ENCODE peak calls at places on chromosome 12, in five cellular contexts. R is substantia nigra, D is fibroblast of the aortic adventitia, P is HS-5, H is AG04450. Z is an unnamed sample.

GRCh38 chr12:48695859-48696258 is 13.8 kb upstream of the KANSL2 start:
- DNase-seq in R (no peak), D (no peak), P (no peak), H (no peak), Z (no peak)

GRCh38 chr12:102425109-102426009 is 55.0 kb downstream of the IGF1 start:
- DNase-seq in R (no peak), D (peak), H (no peak), P (no peak), Z (no peak)

GRCh38 chr12:20212658-20213387 is 155.5 kb upstream of the PDE3A start:
- DNase-seq in D (peak), R (peak), H (peak), P (peak), Z (peak)

GRCh38 chr12:42326466-42327226 is 679 bp downstream of the PPHLN1 start:
- DNase-seq in R (no peak), D (peak), H (no peak), P (peak), Z (no peak)

GRCh38 chr12:58069268-58069967 is 128.1 kb downstream of the ATP23 start:
- DNase-seq in R (no peak), P (no peak), H (peak), D (peak), Z (no peak)

GRCh38 chr12:51823875-51824565 is 24.5 kb downstream of the FIGNL2 start:
- DNase-seq in D (peak), R (peak), H (peak), P (peak), Z (peak)

GRCh38 chr12:130336723-130337475 is 788 bp upstream of the PIWIL1 start:
- DNase-seq in P (no peak), R (no peak), H (no peak), D (no peak), Z (no peak)

GRCh38 chr12:94172031-94172430 is 23.7 kb downstream of the PLXNC1 start:
- DNase-seq in P (no peak), H (no peak), D (no peak), R (no peak), Z (no peak)

GRCh38 chr12:124884587-124885438 is 21.1 kb upstream of the SCARB1 start:
- DNase-seq in R (no peak), D (no peak), H (no peak), P (no peak), Z (no peak)

GRCh38 chr12:108306506-108306905 is 32.6 kb downstream of the CMKLR1 start:
- DNase-seq in P (no peak), R (no peak), H (no peak), D (no peak), Z (no peak)

GRCh38 chr12:46369095-46369473 is 3.5 kb downstream of the SLC38A2 start:
- DNase-seq in D (peak), H (no peak), R (no peak), P (no peak), Z (no peak)

GRCh38 chr12:12818693-12819092 is 5.5 kb downstream of the DDX47 start:
- DNase-seq in D (no peak), H (no peak), P (no peak), R (no peak), Z (no peak)

GRCh38 chr12:119682635-119683340 is 14.9 kb downstream of the PRKAB1 start:
- DNase-seq in R (no peak), P (no peak), H (no peak), D (no peak), Z (no peak)

GRCh38 chr12:119627019-119627643 is 33.6 kb downstream of the TMEM233 start:
- DNase-seq in P (no peak), D (no peak), H (no peak), R (no peak), Z (no peak)

GRCh38 chr12:59972941-59973340 is 377.1 kb downstream of the SLC16A7 start:
- DNase-seq in R (no peak), H (peak), D (peak), P (peak), Z (peak)

GRCh38 chr12:50276912-50277671 is 6.2 kb downstream of the LIMA1 start:
- DNase-seq in P (no peak), D (no peak), H (no peak), R (no peak), Z (no peak)

GRCh38 chr12:51592034-51592705 is 1.1 kb downstream of the SCN8A start:
- DNase-seq in P (peak), R (no peak), D (peak), H (peak), Z (peak)

Z was measured in non-pigmented ciliary epithelial cell.